ENCODE peak calls at places on chromosomes 6 and 20, in six cellular contexts. F, V, O, L, K and I are unnamed samples.
A peak's percentile ranks its signal among the peaks of the same experiment; 100 is the strongest.

GRCh38 chr20:19949195-19949867 is 67.8 kb upstream of the NAA20 start:
- DNase-seq in F (no peak), O (no peak), V (no peak), L (no peak), K (no peak), I (no peak)

GRCh38 chr6:38169826-38170526 is 350.4 kb downstream of the ZFAND3 start:
- DNase-seq in K (peak; percentile 45), L (no peak), F (no peak), O (peak; percentile 48), V (no peak), I (no peak)

GRCh38 chr6:21653902-21654301 is 60.4 kb downstream of the SOX4 start:
- DNase-seq in V (no peak), O (peak; percentile 13), F (no peak), L (no peak), K (no peak), I (no peak)

GRCh38 chr6:125099211-125100017 is 54.2 kb upstream of the TPD52L1 start:
- DNase-seq in O (peak; percentile 72), F (peak; percentile 69), L (peak; percentile 50), K (peak; percentile 70), V (peak; percentile 73), I (no peak)

GRCh38 chr6:20747996-20748395 is 213.7 kb downstream of the CDKAL1 start:
- DNase-seq in F (no peak), K (no peak), O (no peak), L (no peak), V (no peak), I (peak; percentile 63)

GRCh38 chr6:12555267-12555666 is 161.3 kb upstream of the PHACTR1 start:
- DNase-seq in K (no peak), F (peak; percentile 83), V (no peak), O (no peak), L (peak; percentile 61), I (peak; percentile 29)

GRCh38 chr6:87700729-87701675 is 1.0 kb downstream of the AKIRIN2 start:
- DNase-seq in L (peak; percentile 62), O (peak; percentile 55), K (peak; percentile 75), V (peak; percentile 56), F (peak; percentile 57), I (no peak)

GRCh38 chr6:111804627-111805235 is 68.5 kb downstream of the FYN start:
- DNase-seq in L (peak; percentile 74), V (no peak), K (no peak), O (no peak), F (peak; percentile 82), I (peak; percentile 96)

GRCh38 chr20:10672579-10673127 is 1.1 kb downstream of the JAG1 start:
- DNase-seq in L (peak; percentile 67), O (peak; percentile 58), F (peak; percentile 57), V (peak; percentile 49), K (peak; percentile 80), I (no peak)

GRCh38 chr6:7246401-7247178 is 66.4 kb downstream of the SSR1 start:
- DNase-seq in O (no peak), L (no peak), V (peak; percentile 52), F (no peak), K (no peak), I (no peak)

GRCh38 chr6:56913276-56914138 is 41.4 kb upstream of the BEND6 start:
- DNase-seq in V (no peak), F (no peak), L (peak; percentile 39), O (no peak), K (no peak), I (no peak)

GRCh38 chr6:9316831-9317230 is 881.5 kb upstream of the SLC35B3 start:
- DNase-seq in L (no peak), F (no peak), O (no peak), K (no peak), V (no peak), I (no peak)

GRCh38 chr6:32952817-32953739 is at the start of gene HLA-DMA:
- DNase-seq in L (peak; percentile 96), K (peak; percentile 82), F (peak; percentile 96), V (peak; percentile 79), O (peak; percentile 84), I (peak; percentile 81)

GRCh38 chr20:61186771-61187170 is 65.3 kb upstream of the CDH4 start:
- DNase-seq in V (no peak), K (no peak), O (no peak), L (peak; percentile 42), F (peak; percentile 33), I (no peak)

GRCh38 chr20:39123161-39123560 is 161.0 kb downstream of the DHX35 start:
- DNase-seq in F (no peak), L (no peak), O (no peak), K (no peak), V (no peak), I (no peak)

GRCh38 chr20:61055642-61056041 is 196.4 kb upstream of the CDH4 start:
- DNase-seq in F (no peak), O (no peak), L (no peak), V (no peak), K (no peak), I (no peak)

GRCh38 chr6:5713519-5713918 is 293.2 kb downstream of the NRN1 start:
- DNase-seq in V (no peak), O (peak; percentile 29), F (no peak), K (no peak), L (no peak), I (no peak)

GRCh38 chr6:89116702-89117101 is 1.2 kb downstream of the SRSF12 start:
- DNase-seq in V (no peak), F (no peak), O (no peak), K (no peak), L (no peak), I (no peak)

GRCh38 chr6:29563435-29563834 is 3.9 kb upstream of the UBD start:
- DNase-seq in F (no peak), L (no peak), O (no peak), V (no peak), K (no peak), I (no peak)

GRCh38 chr6:5998741-5999687 is 7.7 kb downstream of the NRN1 start:
- DNase-seq in F (no peak), L (no peak), V (no peak), K (peak; percentile 81), O (peak; percentile 75), I (no peak)

GRCh38 chr6:106612956-106613516 is 16.3 kb downstream of the RTN4IP1 start:
- DNase-seq in V (no peak), K (no peak), O (no peak), F (no peak), L (no peak), I (no peak)

GRCh38 chr6:106613590-106613989 is 15.7 kb downstream of the RTN4IP1 start:
- DNase-seq in V (no peak), O (no peak), L (no peak), F (no peak), K (no peak), I (no peak)

GRCh38 chr6:106608080-106608668 is 21.1 kb downstream of the RTN4IP1 start:
- DNase-seq in O (peak; percentile 65), F (peak; percentile 72), K (no peak), V (no peak), L (peak; percentile 49), I (no peak)

GRCh38 chr6:106611030-106611429 is 18.3 kb downstream of the RTN4IP1 start:
- DNase-seq in V (no peak), K (no peak), O (no peak), L (no peak), F (no peak), I (no peak)

DNA sequence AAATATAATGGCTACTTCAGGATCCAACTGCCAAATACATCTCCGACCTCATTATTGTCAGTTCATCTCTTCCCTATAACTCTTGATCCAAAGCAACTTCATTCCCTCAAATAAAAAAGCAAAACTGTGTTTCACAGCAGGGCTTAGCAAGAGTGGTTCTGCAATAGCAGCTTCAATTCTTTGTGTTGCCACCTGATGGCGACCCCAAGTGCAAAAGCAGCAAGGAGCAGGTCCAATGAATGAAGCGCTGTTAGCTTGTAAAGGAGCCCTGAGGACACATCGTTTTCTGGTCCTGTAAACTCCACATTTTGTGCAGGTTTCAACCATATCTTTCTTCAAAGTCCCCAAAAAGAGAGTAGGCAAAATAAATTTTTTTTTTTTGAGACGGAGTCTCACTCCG is 19.6 kb downstream of the RTN4IP1 start:
- DNase-seq in K (no peak), V (peak; percentile 25), L (no peak), O (peak; percentile 32), F (no peak), I (no peak)
- TF ChIP-seq CTCF in K (peak; percentile 5), V (no peak), L (peak; percentile 7), O (peak; percentile 47), F (peak; percentile 25), I (peak; percentile 55)

DNA sequence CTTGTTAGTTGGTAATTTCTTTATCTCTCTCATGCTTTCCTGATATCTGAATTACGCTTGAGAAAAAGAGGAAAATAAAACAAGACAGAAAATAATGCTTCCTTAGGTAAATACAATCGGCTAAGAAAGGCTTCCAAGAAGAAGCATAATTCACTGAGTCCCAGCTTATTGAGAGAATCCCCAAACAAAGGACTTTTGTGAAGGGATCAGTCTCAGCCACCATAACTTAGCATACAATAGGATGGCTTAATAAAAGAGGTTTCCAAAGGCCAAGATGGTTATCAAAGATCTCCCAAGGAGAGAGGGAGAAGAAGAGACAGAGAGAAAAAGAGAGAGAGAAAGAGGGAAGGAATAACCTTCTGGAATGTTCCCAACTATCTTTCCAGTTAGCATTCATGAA is 46.0 kb upstream of the SALL4 start:
- DNase-seq in F (no peak), K (no peak), V (no peak), L (no peak), O (peak; percentile 74), I (no peak)
- H3K4me3 ChIP-seq in F (no peak overlapping the region), K (no peak overlapping the region), V (no peak overlapping the region), L (no peak overlapping the region), O (peak overlapping the region; percentile 31), I (no peak overlapping the region)

DNA sequence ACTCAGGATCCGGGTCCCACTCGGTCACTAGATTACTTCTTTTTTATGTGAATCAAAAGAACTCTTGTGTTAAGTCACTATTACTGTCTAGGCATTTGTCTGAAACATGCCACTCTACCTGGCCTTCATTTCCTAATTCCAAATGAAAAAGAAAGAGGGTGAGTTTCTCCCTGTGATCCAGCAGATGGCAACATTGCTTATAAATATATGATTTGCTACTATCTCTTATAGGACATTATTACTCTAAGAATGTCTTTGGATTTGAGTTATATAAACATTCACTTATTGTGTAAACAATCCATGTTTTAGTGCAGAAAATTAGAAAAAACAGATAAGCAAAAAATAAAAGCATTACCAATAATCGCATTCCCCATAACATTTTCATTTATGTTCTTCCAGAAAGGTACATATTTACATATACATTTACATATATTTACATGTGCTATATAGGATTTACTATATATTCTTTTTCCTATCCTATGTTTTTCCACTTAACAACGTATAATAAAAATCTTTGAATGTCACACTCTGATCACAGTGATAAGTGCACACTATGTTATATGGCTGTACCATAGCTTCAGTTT is 66.9 kb downstream of the FAXC start:
- DNase-seq in L (peak; percentile 30), O (peak; percentile 13), V (no peak), F (peak; percentile 38), K (no peak), I (peak; percentile 4)
- TF ChIP-seq CTCF in L (peak; percentile 54), O (peak; percentile 56), V (no peak), F (peak; percentile 61), K (peak; percentile 31), I (peak; percentile 57)

GRCh38 chr20:17369506-17369905 is 142.7 kb downstream of the PCSK2 start:
- DNase-seq in F (no peak), K (no peak), V (no peak), O (no peak), L (no peak), I (no peak)

GRCh38 chr20:17376031-17376430 is 149.2 kb downstream of the PCSK2 start:
- DNase-seq in L (no peak), K (no peak), V (no peak), F (no peak), O (no peak), I (no peak)

GRCh38 chr20:17374086-17374485 is 147.2 kb downstream of the PCSK2 start:
- DNase-seq in L (no peak), F (no peak), O (no peak), V (no peak), K (no peak), I (no peak)

GRCh38 chr20:17377222-17377621 is 150.4 kb downstream of the PCSK2 start:
- DNase-seq in L (no peak), V (no peak), F (no peak), O (no peak), K (no peak), I (no peak)

GRCh38 chr20:17372831-17373440 is 146.1 kb downstream of the PCSK2 start:
- DNase-seq in K (no peak), O (no peak), V (no peak), L (no peak), F (no peak), I (no peak)
- H3K4me3 ChIP-seq in K (no peak overlapping the region), O (no peak overlapping the region), V (no peak overlapping the region), L (no peak overlapping the region), F (no peak overlapping the region), I (no peak overlapping the region)